ENCODE peak calls at places on chromosomes 4 and X, in ten cellular contexts. G is stimulated activated CD4-positive, alpha-beta T cell treated with anti-CD3 and anti-CD28 coated beads, Interleukin-4, amount 100 ng/mL, for 48 hours; E is endothelial cell of umbilical vein; I is psoas muscle; B is AG09309; H is epithelial cell of prostate; R is cardiac fibroblast; V is A549; A is thoracic aorta; Z is iPS-NIHi11. P is an unnamed sample.

GRCh38 chr4:32290102-32290501 is 1569.9 kb downstream of the PCDH7 start:
- DNase-seq in G (no peak), E (no peak), I (no peak), B (no peak), H (no peak), R (no peak), V (no peak), A (no peak), Z (no peak), P (no peak)

GRCh38 chr4:153643406-153644016 is 40.6 kb upstream of the TLR2 start:
- DNase-seq in G (no peak), E (peak; percentile 56), I (no peak), B (no peak), H (no peak), R (peak; percentile 42), V (peak; percentile 57), A (no peak), Z (peak; percentile 53), P (peak; percentile 66)

GRCh38 chr4:108171541-108172230 is 3.0 kb upstream of the LEF1 start:
- DNase-seq in G (peak; percentile 44), E (no peak), I (no peak), B (no peak), H (no peak), R (no peak), V (no peak), A (no peak), Z (peak; percentile 17), P (no peak)

GRCh38 chr4:4477391-4477790 is 64.5 kb downstream of the STX18 start:
- DNase-seq in G (no peak), E (peak; percentile 5), I (no peak), B (no peak), H (no peak), R (peak; percentile 59), V (no peak), A (no peak), Z (no peak), P (no peak)

GRCh38 chr4:55183926-55184599 is 58.7 kb upstream of the KDR start:
- DNase-seq in G (no peak), E (peak; percentile 81), I (no peak), B (peak; percentile 73), H (peak; percentile 87), R (peak; percentile 95), V (peak; percentile 8), A (no peak), Z (no peak), P (no peak)

GRCh38 chr4:142697303-142697702 is 148.8 kb downstream of the INPP4B start:
- DNase-seq in G (no peak), E (no peak), I (no peak), B (no peak), H (no peak), R (no peak), V (no peak), A (no peak), Z (no peak), P (no peak)

GRCh38 chr4:77819409-77819835 is 254 bp upstream of the CNOT6L start:
- DNase-seq in G (no peak), E (no peak), I (no peak), B (no peak), H (no peak), R (no peak), V (no peak), A (no peak), Z (peak; percentile 57), P (no peak)

GRCh38 chr4:3271131-3271530 is 21.7 kb upstream of the RGS12 start:
- DNase-seq in G (no peak), E (no peak), I (no peak), B (no peak), H (no peak), R (no peak), V (no peak), A (no peak), Z (no peak), P (no peak)

GRCh38 chr4:186946682-186947294 is 223.1 kb upstream of the FAT1 start:
- DNase-seq in G (no peak), E (no peak), I (no peak), B (no peak), H (no peak), R (no peak), V (peak; percentile 69), A (no peak), Z (peak; percentile 44), P (no peak)

GRCh38 chrX:155997436-155997835 is at the start of gene IL9R:
- DNase-seq in G (peak; percentile 41), E (no peak), I (no peak), B (no peak), H (no peak), R (no peak), V (no peak), A (no peak), Z (no peak), P (no peak)

GRCh38 chrX:150165776-150166610 is 197.1 kb upstream of the MAMLD1 start:
- DNase-seq in G (no peak), E (no peak), I (no peak), B (no peak), H (no peak), R (no peak), V (no peak), A (no peak), Z (no peak), P (no peak)

GRCh38 chr4:15575951-15576350 is 79.2 kb downstream of the FBXL5 start:
- DNase-seq in G (no peak), E (no peak), I (no peak), B (no peak), H (no peak), R (no peak), V (no peak), A (no peak), Z (no peak), P (no peak)

GRCh38 chrX:39580043-39580442 is 517.7 kb downstream of the BCOR start:
- DNase-seq in G (no peak), E (no peak), I (no peak), B (no peak), H (no peak), R (no peak), V (no peak), A (no peak), Z (no peak), P (no peak)

GRCh38 chr4:111618908-111619307 is 526.3 kb upstream of the FAM241A start:
- DNase-seq in G (no peak), E (peak; percentile 10), I (no peak), B (no peak), H (no peak), R (peak; percentile 17), V (no peak), A (no peak), Z (no peak), P (no peak)

GRCh38 chr4:83658806-83659205 is 122.9 kb downstream of the GPAT3 start:
- DNase-seq in G (no peak), E (no peak), I (no peak), B (no peak), H (no peak), R (no peak), V (no peak), A (no peak), Z (no peak), P (no peak)

GRCh38 chrX:103919336-103919682 is 43.1 kb upstream of the TMSB15B start:
- DNase-seq in G (no peak), E (no peak), I (no peak), B (no peak), H (no peak), R (peak; percentile 44), V (peak; percentile 72), A (no peak), Z (peak; percentile 22), P (no peak)

GRCh38 chr4:76950846-76951321 is 1.3 kb downstream of the SEPTIN11 start:
- DNase-seq in G (no peak), E (peak; percentile 48), I (no peak), B (no peak), H (no peak), R (peak; percentile 52), V (peak; percentile 10), A (no peak), Z (peak; percentile 43), P (no peak)

GRCh38 chr4:87864321-87864720 is 31.6 kb downstream of the MEPE start:
- DNase-seq in G (no peak), E (no peak), I (no peak), B (no peak), H (no peak), R (no peak), V (no peak), A (no peak), Z (no peak), P (no peak)

GRCh38 chr4:108035691-108036090 is 46.0 kb downstream of the HADH start:
- DNase-seq in G (no peak), E (no peak), I (no peak), B (no peak), H (no peak), R (no peak), V (no peak), A (no peak), Z (no peak), P (no peak)

GRCh38 chrX:121641560-121641959 is 594.1 kb downstream of the GLUD2 start:
- DNase-seq in G (no peak), E (no peak), I (no peak), B (peak; percentile 24), H (peak; percentile 14), R (peak; percentile 10), V (no peak), A (no peak), Z (no peak), P (no peak)

GRCh38 chr4:7675136-7675535 is 240.4 kb upstream of the PSAPL1 start:
- DNase-seq in G (no peak), E (no peak), I (no peak), B (no peak), H (no peak), R (no peak), V (no peak), A (no peak), Z (no peak), P (no peak)

GRCh38 chrX:77167993-77168392 is 279.2 kb upstream of the FGF16 start:
- DNase-seq in G (no peak), E (peak; percentile 27), I (no peak), B (no peak), H (no peak), R (peak; percentile 16), V (no peak), A (peak; percentile 28), Z (no peak), P (no peak)

GRCh38 chrX:51002160-51002632 is 91.7 kb downstream of the BMP15 start:
- DNase-seq in G (no peak), E (no peak), I (peak; percentile 34), B (no peak), H (no peak), R (no peak), V (no peak), A (no peak), Z (no peak), P (no peak)

GRCh38 chr4:146338512-146338911 is 124.2 kb downstream of the REELD1 start:
- DNase-seq in G (no peak), E (no peak), I (no peak), B (no peak), H (no peak), R (peak; percentile 46), V (no peak), A (no peak), Z (no peak), P (no peak)

GRCh38 chr4:11436673-11437072 is 8.0 kb upstream of the HS3ST1 start:
- DNase-seq in G (no peak), E (no peak), I (no peak), B (no peak), H (no peak), R (no peak), V (no peak), A (no peak), Z (no peak), P (no peak)

GRCh38 chr4:140726776-140727500 is 29.2 kb downstream of the TBC1D9 start:
- DNase-seq in G (no peak), E (peak; percentile 77), I (no peak), B (no peak), H (no peak), R (peak; percentile 27), V (peak; percentile 13), A (no peak), Z (no peak), P (no peak)

GRCh38 chrX:146363919-146364318 is 445.7 kb upstream of the CXorf51B start:
- DNase-seq in G (no peak), E (no peak), I (no peak), B (no peak), H (no peak), R (no peak), V (no peak), A (no peak), Z (no peak), P (no peak)

GRCh38 chrX:103151799-103152198 is 58.9 kb upstream of the NXF3 start:
- DNase-seq in G (no peak), E (no peak), I (no peak), B (no peak), H (no peak), R (no peak), V (no peak), A (no peak), Z (no peak), P (no peak)

P was measured in SIG-M5.